ENCODE peak calls at places on chromosomes 11 and 22, in nine cellular contexts. H is activated naive CD8-positive, alpha-beta T cell treated with anti-CD3 and anti-CD28 coated beads for 36 hours; L is stimulated activated effector memory CD8-positive, alpha-beta T cell treated with anti-CD3 and anti-CD28 coated beads, Interleukin-12 subunit alpha, Interleukin-12 subunit beta, amount 100 ng/mL, for 72 hours; C is neuronal stem cell; I is ACHN; T is NCI-H1417; X is stimulated activated CD4-positive, alpha-beta T cell treated with anti-CD3 and anti-CD28 coated beads, Interleukin-1b, Interleukin-23, amount 100 ng/mL, for 1 hour; M is mesendoderm; A is foreskin fibroblast. Z is an unnamed sample.

GRCh38 chr11:64241175-64241429 is 207 bp downstream of the FKBP2 start:
- DNase-seq in H (no peak), L (no peak), C (no peak), I (no peak), T (no peak), X (no peak), M (no peak), A (no peak), Z (no peak)

GRCh38 chr22:18076060-18076497 is 1.7 kb upstream of the PEX26 start:
- DNase-seq in H (no peak), L (peak), C (peak), I (peak), T (peak), X (no peak), M (peak), A (peak), Z (peak)

GRCh38 chr11:7628660-7629059 is 44.6 kb downstream of the CYB5R2 start:
- DNase-seq in H (no peak), L (no peak), C (no peak), I (no peak), T (no peak), X (no peak), M (no peak), A (no peak), Z (no peak)

GRCh38 chr11:33598426-33599069 is 102.1 kb downstream of the C11orf91 start:
- DNase-seq in H (no peak), L (no peak), C (peak), I (no peak), T (peak), X (no peak), M (peak), A (no peak), Z (no peak)

GRCh38 chr11:117917591-117917990 is 11.6 kb downstream of the TMPRSS13 start:
- DNase-seq in H (no peak), L (no peak), C (no peak), I (no peak), T (no peak), X (no peak), M (no peak), A (no peak), Z (no peak)

GRCh38 chr22:37130031-37130430 is 19.7 kb downstream of the IL2RB start:
- DNase-seq in H (no peak), L (no peak), C (no peak), I (no peak), T (no peak), X (no peak), M (no peak), A (no peak), Z (no peak)

GRCh38 chr11:47248304-47248663 is 330 bp downstream of the ACP2 start:
- DNase-seq in H (no peak), L (no peak), C (peak), I (peak), T (no peak), X (no peak), M (no peak), A (peak), Z (no peak)

GRCh38 chr11:113059548-113059947 is 98.3 kb downstream of the NCAM1 start:
- DNase-seq in H (no peak), L (no peak), C (no peak), I (no peak), T (no peak), X (no peak), M (no peak), A (no peak), Z (no peak)

GRCh38 chr11:112634551-112634950 is 326.7 kb upstream of the NCAM1 start:
- DNase-seq in H (no peak), L (peak), C (no peak), I (no peak), T (no peak), X (no peak), M (peak), A (no peak), Z (no peak)

GRCh38 chr11:114132427-114132826 is 72.9 kb downstream of the ZBTB16 start:
- DNase-seq in H (no peak), L (no peak), C (no peak), I (no peak), T (no peak), X (no peak), M (peak), A (no peak), Z (no peak)

GRCh38 chr11:116415095-116415494 is 357.7 kb downstream of the BUD13 start:
- DNase-seq in H (no peak), L (no peak), C (no peak), I (no peak), T (peak), X (no peak), M (peak), A (no peak), Z (no peak)

GRCh38 chr11:29616611-29617010 is 400.2 kb downstream of the KCNA4 start:
- DNase-seq in H (no peak), L (no peak), C (no peak), I (no peak), T (no peak), X (no peak), M (no peak), A (no peak), Z (no peak)